ENCODE peak calls at places on chromosomes 12 and 14, in eight cellular contexts. One of them, this sample, is unnamed.

GRCh38 chr14:34254596-34254995 is 207.4 kb downstream of the SPTSSA start:
- DNase-seq in left lung: no peak
- DNase-seq in fibroblast of the aortic adventitia: no peak
- DNase-seq in WERI-Rb-1: no peak
- DNase-seq in brain microvascular endothelial cell: no peak
- DNase-seq in body of pancreas: no peak
- DNase-seq in spleen: no peak
- DNase-seq in fibroblast of lung: no peak
- DNase-seq in this sample: no peak

GRCh38 chr12:89552376-89552775 is 26.5 kb upstream of the POC1B start:
- DNase-seq in left lung: no peak
- DNase-seq in fibroblast of the aortic adventitia: no peak
- DNase-seq in WERI-Rb-1: no peak
- DNase-seq in brain microvascular endothelial cell: no peak
- DNase-seq in body of pancreas: no peak
- DNase-seq in spleen: no peak
- DNase-seq in fibroblast of lung: no peak
- DNase-seq in this sample: no peak

GRCh38 chr12:64627781-64628180 is 17.5 kb downstream of the RASSF3 start:
- DNase-seq in left lung: no peak
- DNase-seq in fibroblast of the aortic adventitia: peak; percentile 95
- DNase-seq in WERI-Rb-1: no peak
- DNase-seq in brain microvascular endothelial cell: no peak
- DNase-seq in body of pancreas: no peak
- DNase-seq in spleen: no peak
- DNase-seq in fibroblast of lung: peak; percentile 93
- DNase-seq in this sample: no peak

GRCh38 chr14:101229666-101230065 is 326.1 kb upstream of the RTL1 start:
- DNase-seq in left lung: no peak
- DNase-seq in fibroblast of the aortic adventitia: no peak
- DNase-seq in WERI-Rb-1: no peak
- DNase-seq in brain microvascular endothelial cell: no peak
- DNase-seq in body of pancreas: no peak
- DNase-seq in spleen: no peak
- DNase-seq in fibroblast of lung: no peak
- DNase-seq in this sample: no peak

GRCh38 chr14:22748691-22749090 is 17.8 kb upstream of the OXA1L start:
- DNase-seq in left lung: no peak
- DNase-seq in fibroblast of the aortic adventitia: no peak
- DNase-seq in WERI-Rb-1: no peak
- DNase-seq in brain microvascular endothelial cell: no peak
- DNase-seq in body of pancreas: no peak
- DNase-seq in spleen: no peak
- DNase-seq in fibroblast of lung: no peak
- DNase-seq in this sample: no peak

GRCh38 chr14:33951183-33951840 is 438 bp upstream of the EGLN3 start:
- DNase-seq in left lung: no peak
- DNase-seq in fibroblast of the aortic adventitia: no peak
- DNase-seq in WERI-Rb-1: no peak
- DNase-seq in brain microvascular endothelial cell: no peak
- DNase-seq in body of pancreas: no peak
- DNase-seq in spleen: no peak
- DNase-seq in fibroblast of lung: no peak
- DNase-seq in this sample: no peak

GRCh38 chr12:92784795-92785562 is 82.2 kb downstream of the PLEKHG7 start:
- DNase-seq in left lung: no peak
- DNase-seq in fibroblast of the aortic adventitia: peak; percentile 80
- DNase-seq in WERI-Rb-1: peak; percentile 26
- DNase-seq in brain microvascular endothelial cell: peak; percentile 71
- DNase-seq in body of pancreas: peak; percentile 25
- DNase-seq in spleen: no peak
- DNase-seq in fibroblast of lung: peak; percentile 84
- DNase-seq in this sample: peak; percentile 53

GRCh38 chr14:62462996-62463395 is 582.3 kb downstream of the KCNH5 start:
- DNase-seq in left lung: no peak
- DNase-seq in fibroblast of the aortic adventitia: no peak
- DNase-seq in WERI-Rb-1: no peak
- DNase-seq in brain microvascular endothelial cell: no peak
- DNase-seq in body of pancreas: no peak
- DNase-seq in spleen: no peak
- DNase-seq in fibroblast of lung: peak; percentile 71
- DNase-seq in this sample: no peak

GRCh38 chr12:62537544-62537943 is 70.9 kb downstream of the MON2 start:
- DNase-seq in left lung: no peak
- DNase-seq in fibroblast of the aortic adventitia: peak; percentile 97
- DNase-seq in WERI-Rb-1: no peak
- DNase-seq in brain microvascular endothelial cell: peak; percentile 74
- DNase-seq in body of pancreas: peak; percentile 63
- DNase-seq in spleen: no peak
- DNase-seq in fibroblast of lung: peak; percentile 85
- DNase-seq in this sample: no peak

GRCh38 chr12:57766464-57767311 is at the start of gene CYP27B1:
- DNase-seq in left lung: no peak
- DNase-seq in fibroblast of the aortic adventitia: peak; percentile 16
- DNase-seq in WERI-Rb-1: peak; percentile 97
- DNase-seq in brain microvascular endothelial cell: no peak
- DNase-seq in body of pancreas: no peak
- DNase-seq in spleen: no peak
- DNase-seq in fibroblast of lung: peak; percentile 33
- DNase-seq in this sample: no peak

GRCh38 chr12:115492553-115492952 is 784.9 kb downstream of the MED13L start:
- DNase-seq in left lung: no peak
- DNase-seq in fibroblast of the aortic adventitia: no peak
- DNase-seq in WERI-Rb-1: no peak
- DNase-seq in brain microvascular endothelial cell: no peak
- DNase-seq in body of pancreas: no peak
- DNase-seq in spleen: no peak
- DNase-seq in fibroblast of lung: no peak
- DNase-seq in this sample: no peak

GRCh38 chr12:73421832-73422231 is 1115.8 kb upstream of the ATXN7L3B start:
- DNase-seq in left lung: no peak
- DNase-seq in fibroblast of the aortic adventitia: no peak
- DNase-seq in WERI-Rb-1: no peak
- DNase-seq in brain microvascular endothelial cell: peak; percentile 0
- DNase-seq in body of pancreas: no peak
- DNase-seq in spleen: no peak
- DNase-seq in fibroblast of lung: no peak
- DNase-seq in this sample: no peak

GRCh38 chr14:54672181-54672580 is 105.3 kb downstream of the SAMD4A start:
- DNase-seq in left lung: no peak
- DNase-seq in fibroblast of the aortic adventitia: no peak
- DNase-seq in WERI-Rb-1: no peak
- DNase-seq in brain microvascular endothelial cell: no peak
- DNase-seq in body of pancreas: no peak
- DNase-seq in spleen: no peak
- DNase-seq in fibroblast of lung: no peak
- DNase-seq in this sample: no peak

GRCh38 chr14:71855399-71856036 is 76.7 kb upstream of the RGS6 start:
- DNase-seq in left lung: peak; percentile 83
- DNase-seq in fibroblast of the aortic adventitia: peak; percentile 79
- DNase-seq in WERI-Rb-1: peak; percentile 85
- DNase-seq in brain microvascular endothelial cell: peak; percentile 73
- DNase-seq in body of pancreas: peak; percentile 36
- DNase-seq in spleen: peak; percentile 85
- DNase-seq in fibroblast of lung: peak; percentile 70
- DNase-seq in this sample: peak; percentile 1

GRCh38 chr12:109582636-109583035 is 9.0 kb downstream of the MVK start:
- DNase-seq in left lung: peak; percentile 88
- DNase-seq in fibroblast of the aortic adventitia: no peak
- DNase-seq in WERI-Rb-1: peak; percentile 62
- DNase-seq in brain microvascular endothelial cell: no peak
- DNase-seq in body of pancreas: no peak
- DNase-seq in spleen: no peak
- DNase-seq in fibroblast of lung: no peak
- DNase-seq in this sample: no peak

GRCh38 chr14:105863296-105864108 is 337.1 kb downstream of the TMEM121 start:
- DNase-seq in left lung: peak; percentile 53
- DNase-seq in fibroblast of the aortic adventitia: no peak
- DNase-seq in WERI-Rb-1: no peak
- DNase-seq in brain microvascular endothelial cell: no peak
- DNase-seq in body of pancreas: peak; percentile 9
- DNase-seq in spleen: peak; percentile 75
- DNase-seq in fibroblast of lung: no peak
- DNase-seq in this sample: no peak
- H3K4me3 ChIP-seq in left lung: no peak overlapping the region
- H3K4me3 ChIP-seq in fibroblast of the aortic adventitia: no peak overlapping the region
- H3K4me3 ChIP-seq in WERI-Rb-1: no peak overlapping the region
- H3K4me3 ChIP-seq in brain microvascular endothelial cell: no peak overlapping the region
- H3K4me3 ChIP-seq in body of pancreas: no peak overlapping the region
- H3K4me3 ChIP-seq in spleen: peak overlapping the region; percentile 53
- H3K4me3 ChIP-seq in fibroblast of lung: no peak overlapping the region
- H3K4me3 ChIP-seq in this sample: no peak overlapping the region

GRCh38 chr14:21526672-21527319 is 650 bp upstream of the SALL2 start:
- DNase-seq in left lung: no peak
- DNase-seq in fibroblast of the aortic adventitia: no peak
- DNase-seq in WERI-Rb-1: peak; percentile 71
- DNase-seq in brain microvascular endothelial cell: no peak
- DNase-seq in body of pancreas: no peak
- DNase-seq in spleen: no peak
- DNase-seq in fibroblast of lung: no peak
- DNase-seq in this sample: no peak
- H3K4me3 ChIP-seq in left lung: peak overlapping the region; percentile 57
- H3K4me3 ChIP-seq in fibroblast of the aortic adventitia: peak overlapping the region; percentile 77
- H3K4me3 ChIP-seq in WERI-Rb-1: peak overlapping the region; percentile 83
- H3K4me3 ChIP-seq in brain microvascular endothelial cell: peak overlapping the region; percentile 69
- H3K4me3 ChIP-seq in body of pancreas: peak overlapping the region; percentile 70
- H3K4me3 ChIP-seq in spleen: peak overlapping the region; percentile 62
- H3K4me3 ChIP-seq in fibroblast of lung: peak overlapping the region; percentile 64
- H3K4me3 ChIP-seq in this sample: peak overlapping the region; percentile 48

GRCh38 chr12:79514730-79515525 is 175.8 kb downstream of the PAWR start:
- DNase-seq in left lung: no peak
- DNase-seq in fibroblast of the aortic adventitia: no peak
- DNase-seq in WERI-Rb-1: no peak
- DNase-seq in brain microvascular endothelial cell: no peak
- DNase-seq in body of pancreas: no peak
- DNase-seq in spleen: no peak
- DNase-seq in fibroblast of lung: no peak
- DNase-seq in this sample: no peak

GRCh38 chr12:79515526-79515935 is 175.2 kb downstream of the PAWR start:
- DNase-seq in left lung: no peak
- DNase-seq in fibroblast of the aortic adventitia: peak; percentile 48
- DNase-seq in WERI-Rb-1: no peak
- DNase-seq in brain microvascular endothelial cell: no peak
- DNase-seq in body of pancreas: no peak
- DNase-seq in spleen: no peak
- DNase-seq in fibroblast of lung: no peak
- DNase-seq in this sample: no peak

GRCh38 chr12:79508622-79509021 is 182.1 kb downstream of the PAWR start:
- DNase-seq in left lung: no peak
- DNase-seq in fibroblast of the aortic adventitia: no peak
- DNase-seq in WERI-Rb-1: no peak
- DNase-seq in brain microvascular endothelial cell: no peak
- DNase-seq in body of pancreas: no peak
- DNase-seq in spleen: no peak
- DNase-seq in fibroblast of lung: no peak
- DNase-seq in this sample: no peak

GRCh38 chr12:79517363-79517762 is 173.4 kb downstream of the PAWR start:
- DNase-seq in left lung: no peak
- DNase-seq in fibroblast of the aortic adventitia: no peak
- DNase-seq in WERI-Rb-1: no peak
- DNase-seq in brain microvascular endothelial cell: no peak
- DNase-seq in body of pancreas: no peak
- DNase-seq in spleen: no peak
- DNase-seq in fibroblast of lung: no peak
- DNase-seq in this sample: no peak

GRCh38 chr12:79512068-79512467 is 178.7 kb downstream of the PAWR start:
- DNase-seq in left lung: no peak
- DNase-seq in fibroblast of the aortic adventitia: no peak
- DNase-seq in WERI-Rb-1: no peak
- DNase-seq in brain microvascular endothelial cell: no peak
- DNase-seq in body of pancreas: no peak
- DNase-seq in spleen: no peak
- DNase-seq in fibroblast of lung: no peak
- DNase-seq in this sample: no peak
- H3K4me3 ChIP-seq in left lung: no peak overlapping the region
- H3K4me3 ChIP-seq in fibroblast of the aortic adventitia: no peak overlapping the region
- H3K4me3 ChIP-seq in WERI-Rb-1: no peak overlapping the region
- H3K4me3 ChIP-seq in brain microvascular endothelial cell: no peak overlapping the region
- H3K4me3 ChIP-seq in body of pancreas: no peak overlapping the region
- H3K4me3 ChIP-seq in spleen: no peak overlapping the region
- H3K4me3 ChIP-seq in fibroblast of lung: no peak overlapping the region
- H3K4me3 ChIP-seq in this sample: no peak overlapping the region

GRCh38 chr12:6201199-6201608 is 1.0 kb downstream of the CD9 start:
- DNase-seq in left lung: no peak
- DNase-seq in fibroblast of the aortic adventitia: no peak
- DNase-seq in WERI-Rb-1: no peak
- DNase-seq in brain microvascular endothelial cell: no peak
- DNase-seq in body of pancreas: peak; percentile 55
- DNase-seq in spleen: no peak
- DNase-seq in fibroblast of lung: no peak
- DNase-seq in this sample: no peak

GRCh38 chr12:6202331-6202730 is 2.1 kb downstream of the CD9 start:
- DNase-seq in left lung: no peak
- DNase-seq in fibroblast of the aortic adventitia: no peak
- DNase-seq in WERI-Rb-1: no peak
- DNase-seq in brain microvascular endothelial cell: no peak
- DNase-seq in body of pancreas: no peak
- DNase-seq in spleen: no peak
- DNase-seq in fibroblast of lung: no peak
- DNase-seq in this sample: no peak

GRCh38 chr12:6201775-6202292 is 1.6 kb downstream of the CD9 start:
- DNase-seq in left lung: no peak
- DNase-seq in fibroblast of the aortic adventitia: no peak
- DNase-seq in WERI-Rb-1: no peak
- DNase-seq in brain microvascular endothelial cell: no peak
- DNase-seq in body of pancreas: no peak
- DNase-seq in spleen: no peak
- DNase-seq in fibroblast of lung: no peak
- DNase-seq in this sample: no peak

GRCh38 chr12:6204533-6205143 is 4.4 kb downstream of the CD9 start:
- DNase-seq in left lung: no peak
- DNase-seq in fibroblast of the aortic adventitia: peak; percentile 47
- DNase-seq in WERI-Rb-1: no peak
- DNase-seq in brain microvascular endothelial cell: no peak
- DNase-seq in body of pancreas: no peak
- DNase-seq in spleen: no peak
- DNase-seq in fibroblast of lung: no peak
- DNase-seq in this sample: no peak

DNA sequence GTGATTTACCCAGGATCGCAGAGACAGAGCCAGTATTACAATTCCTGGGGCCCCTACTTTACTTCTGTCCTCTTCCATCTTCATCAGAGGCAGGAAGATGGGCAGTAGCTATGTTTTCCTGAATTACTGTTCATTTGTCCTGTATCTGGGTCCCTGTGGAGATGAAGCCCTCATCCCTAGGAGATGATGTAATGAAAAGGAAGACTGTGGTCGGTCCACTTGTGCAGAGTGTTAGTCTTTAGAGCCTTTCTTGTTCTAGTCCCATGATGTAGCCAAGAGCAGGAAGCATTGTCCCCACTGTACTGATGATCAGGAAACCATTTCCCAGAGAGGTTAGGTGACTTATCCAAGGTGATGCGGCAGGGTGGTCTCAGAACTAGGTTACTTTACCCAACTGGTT is 2.6 kb downstream of the CD9 start:
- DNase-seq in left lung: no peak
- DNase-seq in fibroblast of the aortic adventitia: no peak
- DNase-seq in WERI-Rb-1: no peak
- DNase-seq in brain microvascular endothelial cell: no peak
- DNase-seq in body of pancreas: no peak
- DNase-seq in spleen: no peak
- DNase-seq in fibroblast of lung: no peak
- DNase-seq in this sample: no peak
- H3K4me3 ChIP-seq in left lung: no peak overlapping the region
- H3K4me3 ChIP-seq in fibroblast of the aortic adventitia: no peak overlapping the region
- H3K4me3 ChIP-seq in WERI-Rb-1: no peak overlapping the region
- H3K4me3 ChIP-seq in brain microvascular endothelial cell: no peak overlapping the region
- H3K4me3 ChIP-seq in body of pancreas: no peak overlapping the region
- H3K4me3 ChIP-seq in spleen: no peak overlapping the region
- H3K4me3 ChIP-seq in fibroblast of lung: no peak overlapping the region
- H3K4me3 ChIP-seq in this sample: no peak overlapping the region

This sample was measured in Panc1.